ENCODE peak calls at places on chromosomes 11 and 22, in seven cellular contexts. A, T, L, D, E, J and C are unnamed samples.

GRCh38 chr11:31819533-31820437 is 8.7 kb upstream of the PAX6 start:
- DNase-seq in L (no peak), T (no peak), J (no peak), D (no peak), E (no peak), A (no peak), C (no peak)

GRCh38 chr11:123707606-123708205 is 33.8 kb downstream of the ZNF202 start:
- DNase-seq in L (peak; percentile 40), J (no peak), A (peak; percentile 29), D (peak; percentile 19), T (peak; percentile 39), E (peak; percentile 75), C (no peak)

GRCh38 chr11:44797886-44798683 is 71.3 kb downstream of the TSPAN18 start:
- DNase-seq in T (no peak), J (no peak), A (no peak), E (no peak), L (no peak), D (no peak), C (no peak)

GRCh38 chr22:37581534-37581933 is 1.6 kb upstream of the LGALS2 start:
- DNase-seq in T (no peak), E (no peak), A (no peak), L (no peak), J (no peak), D (no peak), C (no peak)

GRCh38 chr22:29480512-29481264 is 670 bp downstream of the NEFH start:
- DNase-seq in T (no peak), L (peak; percentile 19), E (peak; percentile 82), D (no peak), A (peak; percentile 11), J (no peak), C (no peak)

GRCh38 chr11:32288276-32288675 is 147.1 kb downstream of the WT1 start:
- DNase-seq in L (no peak), T (no peak), D (no peak), E (no peak), J (no peak), A (no peak), C (no peak)

GRCh38 chr11:62497132-62497915 is 49.3 kb downstream of the AHNAK start:
- DNase-seq in L (peak; percentile 4), D (no peak), J (no peak), A (no peak), E (no peak), T (no peak), C (no peak)

GRCh38 chr11:59135648-59136461 is 6.8 kb upstream of the FAM111A start:
- DNase-seq in A (peak; percentile 82), J (peak; percentile 79), E (peak; percentile 80), L (peak; percentile 90), D (peak; percentile 78), T (peak; percentile 84), C (peak; percentile 76)

GRCh38 chr11:15805726-15806125 is 550.6 kb downstream of the SOX6 start:
- DNase-seq in E (no peak), T (no peak), J (no peak), L (no peak), D (no peak), A (no peak), C (no peak)

GRCh38 chr11:33195391-33196190 is 34.3 kb upstream of the CSTF3 start:
- DNase-seq in A (no peak), D (no peak), T (no peak), L (no peak), J (no peak), E (no peak), C (no peak)

GRCh38 chr11:76161261-76161961 is 44.9 kb downstream of the WNT11 start:
- DNase-seq in T (no peak), E (peak; percentile 44), J (no peak), D (no peak), A (no peak), L (no peak), C (no peak)

GRCh38 chr22:50737728-50738648 is at the start of gene ACR:
- DNase-seq in D (no peak), E (no peak), J (no peak), T (no peak), L (no peak), A (no peak), C (no peak)

GRCh38 chr22:26567610-26568009 is 22.3 kb downstream of the TPST2 start:
- DNase-seq in D (no peak), E (no peak), A (no peak), J (no peak), L (no peak), T (no peak), C (no peak)

GRCh38 chr11:65355013-65355775 is 643 bp downstream of the TIGD3 start:
- DNase-seq in E (peak; percentile 53), L (peak; percentile 44), A (peak; percentile 30), T (peak; percentile 45), J (no peak), D (peak; percentile 22), C (peak; percentile 28)

GRCh38 chr11:65615950-65616574 is 486 bp downstream of the PCNX3 start:
- DNase-seq in L (peak; percentile 56), J (no peak), D (no peak), T (no peak), E (peak; percentile 58), A (no peak), C (no peak)

GRCh38 chr11:47270331-47271271 is 668 bp downstream of the MADD start:
- DNase-seq in D (no peak), J (no peak), L (no peak), T (no peak), E (peak; percentile 45), A (no peak), C (no peak)

GRCh38 chr11:67437082-67437821 is at the start of gene PTPRCAP:
- DNase-seq in J (no peak), E (no peak), L (peak; percentile 76), D (no peak), A (peak; percentile 70), T (peak; percentile 81), C (peak; percentile 68)

GRCh38 chr11:132142554-132142953 is 772.1 kb downstream of the NTM start:
- DNase-seq in T (no peak), J (no peak), E (no peak), D (no peak), L (no peak), A (no peak), C (no peak)

GRCh38 chr11:27717801-27718229 is 17.6 kb upstream of the BDNF start:
- DNase-seq in E (no peak), A (no peak), L (no peak), T (no peak), J (no peak), D (no peak), C (no peak)

GRCh38 chr11:117010808-117011540 is 87.3 kb downstream of the SIK3 start:
- DNase-seq in E (no peak), T (no peak), D (no peak), J (no peak), L (no peak), A (no peak), C (no peak)

GRCh38 chr22:38187413-38188212 is 6.0 kb upstream of the PLA2G6 start:
- DNase-seq in E (no peak), T (no peak), D (no peak), L (no peak), J (no peak), A (no peak), C (no peak)

GRCh38 chr22:40449676-40450035 is 79.3 kb downstream of the SGSM3 start:
- DNase-seq in J (no peak), D (no peak), A (no peak), E (no peak), T (no peak), L (no peak), C (no peak)

GRCh38 chr11:99406345-99406744 is 385.6 kb downstream of the CNTN5 start:
- DNase-seq in T (no peak), A (no peak), L (no peak), D (no peak), J (no peak), E (no peak), C (no peak)